ENCODE peak calls at places on chromosomes 3 and 15, in seven cellular contexts. K, I, Y, D, B, X and O are unnamed samples.

GRCh38 chr3:70277304-70277703 is 35.1 kb downstream of the MDFIC2 start:
- DNase-seq in K (no peak), I (no peak), Y (no peak), D (no peak), B (no peak), X (no peak), O (no peak)

GRCh38 chr3:150036780-150037179 is 66.1 kb upstream of the PFN2 start:
- DNase-seq in K (no peak), I (no peak), Y (no peak), D (no peak), B (no peak), X (no peak), O (no peak)

GRCh38 chr3:28140664-28141063 is 100.8 kb upstream of the CMC1 start:
- DNase-seq in K (no peak), I (no peak), Y (no peak), D (no peak), B (no peak), X (no peak), O (no peak)

GRCh38 chr3:186985713-186986364 is 55.5 kb downstream of the ST6GAL1 start:
- DNase-seq in K (no peak), I (no peak), Y (no peak), D (no peak), B (no peak), X (peak), O (no peak)

GRCh38 chr15:87724330-87724729 is 532.2 kb downstream of the NTRK3 start:
- DNase-seq in K (no peak), I (no peak), Y (no peak), D (no peak), B (no peak), X (no peak), O (no peak)

GRCh38 chr3:143831208-143831607 is 17.1 kb downstream of the SLC9A9 start:
- DNase-seq in K (no peak), I (no peak), Y (peak), D (peak), B (no peak), X (peak), O (peak)

GRCh38 chr3:70832035-70832795 is 519.8 kb upstream of the MDFIC2 start:
- DNase-seq in K (no peak), I (peak), Y (peak), D (peak), B (no peak), X (no peak), O (peak)

GRCh38 chr3:9101286-9101685 is 138.0 kb upstream of the RAD18 start:
- DNase-seq in K (no peak), I (peak), Y (no peak), D (no peak), B (no peak), X (no peak), O (no peak)

GRCh38 chr3:69282191-69282590 is 103.7 kb downstream of the FRMD4B start:
- DNase-seq in K (no peak), I (no peak), Y (peak), D (no peak), B (no peak), X (no peak), O (no peak)

GRCh38 chr3:186162221-186162620 is 53.3 kb upstream of the ETV5 start:
- DNase-seq in K (no peak), I (no peak), Y (peak), D (peak), B (no peak), X (peak), O (no peak)

GRCh38 chr3:42778644-42779043 is 5.6 kb upstream of the CCDC13 start:
- DNase-seq in K (no peak), I (peak), Y (peak), D (peak), B (no peak), X (no peak), O (no peak)

GRCh38 chr15:33865416-33865815 is 102.9 kb upstream of the CHRM5 start:
- DNase-seq in K (no peak), I (no peak), Y (peak), D (peak), B (no peak), X (no peak), O (no peak)

GRCh38 chr3:43155016-43155415 is 49.1 kb upstream of the POMGNT2 start:
- DNase-seq in K (no peak), I (no peak), Y (no peak), D (no peak), B (no peak), X (no peak), O (no peak)

GRCh38 chr15:101027273-101027901 is 108.2 kb downstream of the LRRK1 start:
- DNase-seq in K (no peak), I (peak), Y (no peak), D (no peak), B (peak), X (peak), O (no peak)

GRCh38 chr15:52082197-52083036 is 30.2 kb downstream of the BCL2L10 start:
- DNase-seq in K (no peak), I (no peak), Y (no peak), D (no peak), B (no peak), X (no peak), O (no peak)

GRCh38 chr3:71056327-71056726 is 527.2 kb downstream of the FOXP1 start:
- DNase-seq in K (no peak), I (no peak), Y (peak), D (peak), B (no peak), X (peak), O (no peak)

GRCh38 chr15:38263996-38264395 is 11.4 kb downstream of the SPRED1 start:
- DNase-seq in K (no peak), I (no peak), Y (peak), D (peak), B (no peak), X (peak), O (no peak)

GRCh38 chr3:40516201-40516600 is 8.6 kb upstream of the ZNF621 start:
- DNase-seq in K (no peak), I (no peak), Y (no peak), D (peak), B (no peak), X (no peak), O (no peak)

DNA sequence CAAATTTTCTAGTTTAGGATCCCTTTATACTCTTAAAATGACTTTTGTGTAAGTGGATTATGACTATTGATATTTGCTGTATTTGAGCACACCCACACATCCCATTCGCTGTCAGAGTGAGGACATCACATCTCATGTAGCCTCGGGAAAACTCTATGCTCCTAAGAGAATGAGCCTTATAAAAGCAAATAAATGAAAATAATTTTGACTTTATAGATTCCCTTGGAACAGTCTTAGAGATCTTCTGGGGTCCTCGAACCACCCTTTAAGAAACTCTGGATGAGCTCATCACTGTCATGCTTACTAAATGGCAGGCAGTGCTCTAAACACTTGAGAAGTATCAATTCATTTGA is 16.1 kb upstream of the EXOG start:
- DNase-seq in K (no peak), I (no peak), Y (no peak), D (no peak), B (no peak), X (no peak), O (no peak)
- TF ChIP-seq CTCF in K (no peak), I (no peak), Y (no peak), D (no peak), B (no peak), X (no peak), O (no peak)

DNA sequence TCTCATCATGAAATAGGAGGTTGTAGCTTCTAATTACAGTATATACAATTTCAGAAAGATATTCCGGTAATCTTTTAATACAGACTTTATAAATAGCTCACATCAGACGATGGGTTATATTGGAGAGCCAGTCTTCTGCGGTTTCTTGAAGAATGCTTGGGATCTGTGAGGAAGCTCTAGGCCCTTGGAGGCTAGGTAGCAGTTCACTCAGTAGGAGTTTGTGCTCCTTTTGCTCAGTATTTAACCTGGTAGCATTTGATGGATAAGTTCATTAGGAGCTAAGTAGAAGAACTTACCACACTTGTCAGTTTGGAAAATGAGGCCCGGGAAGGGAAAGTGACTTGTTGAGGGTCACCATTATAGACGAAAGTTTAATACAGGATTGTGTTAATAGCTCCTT is 2.8 kb downstream of the FNDC3B start:
- DNase-seq in K (no peak), I (no peak), Y (peak), D (peak), B (no peak), X (no peak), O (no peak)
- H3K4me3 ChIP-seq in K (no peak), I (no peak), Y (peak), D (peak), B (peak), X (peak), O (peak)

GRCh38 chr15:67520976-67521769 is at the start of gene C15orf61:
- DNase-seq in K (no peak), I (peak), Y (peak), D (peak), B (peak), X (peak), O (no peak)
- TF ChIP-seq CTCF in K (no peak), I (peak), Y (no peak), D (no peak), B (no peak), X (peak), O (no peak)

GRCh38 chr3:6717026-6717943 is 143.6 kb upstream of the GRM7 start:
- DNase-seq in K (no peak), I (no peak), Y (no peak), D (no peak), B (no peak), X (no peak), O (no peak)
- H3K4me3 ChIP-seq in K (no peak), I (no peak), Y (no peak), D (no peak), B (no peak), X (no peak), O (no peak)

DNA sequence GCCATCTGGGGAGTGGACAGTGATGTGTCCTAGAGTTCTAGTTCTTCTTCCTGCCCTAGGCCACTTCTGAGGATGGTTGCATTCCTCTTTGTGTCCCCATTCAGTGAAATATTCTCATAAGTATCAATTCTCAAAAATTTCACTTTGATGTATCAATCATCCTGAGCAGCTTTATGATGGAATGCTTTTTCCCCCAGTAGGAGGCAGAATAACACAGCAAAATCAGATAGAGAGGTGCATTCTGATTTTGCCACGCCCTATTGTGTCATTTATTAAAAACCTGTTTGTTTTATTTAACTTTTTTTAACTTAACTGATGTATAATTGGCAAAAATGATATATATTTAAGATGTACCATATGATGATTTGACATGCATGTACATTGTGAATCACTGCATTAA is 656.0 kb upstream of the GRM7 start:
- DNase-seq in K (no peak), I (no peak), Y (no peak), D (no peak), B (no peak), X (no peak), O (no peak)
- TF ChIP-seq CTCF in K (peak), I (no peak), Y (no peak), D (no peak), B (no peak), X (no peak), O (no peak)

DNA sequence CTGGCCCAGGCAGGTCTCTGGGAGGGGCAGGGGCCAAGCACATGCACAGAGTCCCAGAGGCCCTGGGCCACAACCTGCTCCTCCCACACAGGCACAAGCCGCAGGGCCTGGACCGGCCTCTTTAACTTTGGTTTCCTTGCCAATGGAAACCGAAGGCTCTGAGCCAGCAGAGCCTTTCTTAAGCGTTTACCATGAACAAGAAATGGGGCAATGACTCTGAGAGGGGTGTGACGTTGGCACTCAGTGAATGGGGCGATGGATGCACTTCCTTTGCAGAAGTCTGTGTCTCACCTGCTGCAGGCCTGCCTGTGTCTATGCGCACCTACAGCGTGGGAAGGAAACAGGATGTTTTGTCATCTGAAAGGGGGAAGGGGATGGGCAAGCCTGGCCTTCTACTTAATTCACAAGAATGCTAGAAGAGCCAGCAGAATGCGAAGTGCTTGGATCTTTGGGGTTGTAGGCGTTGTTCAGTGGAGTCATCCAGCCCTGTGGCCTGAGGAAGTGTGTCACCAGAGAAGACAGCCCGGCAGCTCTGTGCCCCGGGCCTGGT is 41.8 kb downstream of the IFT122 start:
- DNase-seq in K (no peak), I (no peak), Y (peak), D (peak), B (no peak), X (peak), O (no peak)
- H3K4me3 ChIP-seq in K (no peak), I (no peak), Y (no peak), D (no peak), B (no peak), X (no peak), O (no peak)

DNA sequence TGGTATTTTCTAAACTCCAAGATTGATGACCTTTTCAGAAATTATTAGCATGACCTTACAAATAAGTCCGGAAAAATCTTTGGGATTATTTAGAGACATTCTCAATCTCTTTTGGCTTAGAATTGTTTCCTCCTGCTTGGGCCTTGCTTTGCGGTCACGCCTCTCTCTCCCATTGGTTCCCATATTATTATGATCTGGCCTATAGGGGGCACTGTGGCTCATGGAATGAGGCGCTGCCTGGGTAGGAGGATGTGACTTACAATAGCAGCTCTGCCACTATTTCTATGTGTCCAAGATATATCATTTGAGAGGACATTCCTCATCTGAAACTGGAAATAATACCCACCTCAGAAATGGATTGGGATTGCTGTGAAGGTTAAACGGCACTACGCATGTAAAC is 464.9 kb downstream of the MFSD1 start:
- DNase-seq in K (peak), I (no peak), Y (peak), D (peak), B (no peak), X (peak), O (no peak)
- TF ChIP-seq CTCF in K (peak), I (no peak), Y (peak), D (peak), B (no peak), X (peak), O (peak)

GRCh38 chr15:66705277-66705927 is 3.4 kb downstream of the SMAD6 start:
- DNase-seq in K (no peak), I (no peak), Y (no peak), D (no peak), B (no peak), X (no peak), O (no peak)
- H3K4me3 ChIP-seq in K (no peak), I (no peak), Y (no peak), D (peak), B (peak), X (no peak), O (peak)

DNA sequence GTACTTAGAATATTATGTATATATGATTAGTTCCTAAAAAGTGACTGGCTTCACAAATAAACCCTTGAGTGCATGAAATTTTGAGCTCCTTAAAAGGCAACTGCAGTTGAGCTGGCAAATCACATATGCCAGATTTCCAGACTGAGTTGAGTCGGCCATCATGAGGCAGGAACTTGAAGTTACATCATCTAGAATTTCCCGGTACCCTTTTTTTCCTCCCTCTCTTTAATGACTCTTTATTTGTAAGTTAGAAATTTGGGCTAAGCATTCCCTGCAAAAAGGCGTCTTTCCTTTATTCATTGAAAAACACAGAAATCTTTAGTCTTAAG is 162.6 kb downstream of the FNDC3B start:
- DNase-seq in K (no peak), I (no peak), Y (peak), D (peak), B (no peak), X (peak), O (peak)
- TF ChIP-seq CTCF in K (no peak), I (no peak), Y (peak), D (peak), B (no peak), X (no peak), O (peak)